ENCODE peak calls at places on chromosomes 11 and 22, in six cellular contexts. C, J, L, R, N and H are unnamed samples.

GRCh38 chr11:46223252-46223513 is 54.3 kb upstream of the CREB3L1 start:
- DNase-seq in C (no peak), J (no peak), L (no peak), R (no peak), N (no peak), H (no peak)

GRCh38 chr11:72573380-72573949 is 100.8 kb downstream of the PDE2A start:
- DNase-seq in C (peak; percentile 36), J (peak; percentile 51), L (peak; percentile 12), R (no peak), N (no peak), H (no peak)

GRCh38 chr11:70078095-70078795 is at the start of gene ANO1:
- DNase-seq in C (no peak), J (no peak), L (no peak), R (no peak), N (no peak), H (no peak)

GRCh38 chr22:45972091-45972867 is 4.7 kb downstream of the WNT7B start:
- DNase-seq in C (no peak), J (no peak), L (peak; percentile 44), R (no peak), N (no peak), H (no peak)

GRCh38 chr11:57094206-57094940 is 87.4 kb upstream of the LRRC55 start:
- DNase-seq in C (no peak), J (no peak), L (no peak), R (no peak), N (no peak), H (no peak)

GRCh38 chr11:96158126-96158525 is 184.9 kb downstream of the MAML2 start:
- DNase-seq in C (no peak), J (no peak), L (no peak), R (no peak), N (no peak), H (no peak)

GRCh38 chr11:76424379-76424778 is 20.4 kb upstream of the EMSY start:
- DNase-seq in C (peak; percentile 33), J (no peak), L (no peak), R (no peak), N (no peak), H (no peak)

GRCh38 chr11:70334351-70334995 is 63.9 kb upstream of the CTTN start:
- DNase-seq in C (no peak), J (no peak), L (no peak), R (no peak), N (no peak), H (no peak)

GRCh38 chr22:32745251-32745995 is 56.1 kb upstream of the TIMP3 start:
- DNase-seq in C (no peak), J (no peak), L (peak; percentile 52), R (no peak), N (no peak), H (no peak)

GRCh38 chr11:57164317-57164716 is 17.4 kb upstream of the LRRC55 start:
- DNase-seq in C (no peak), J (no peak), L (no peak), R (no peak), N (no peak), H (no peak)

GRCh38 chr22:19062909-19063308 is 59.3 kb downstream of the DGCR2 start:
- DNase-seq in C (no peak), J (no peak), L (no peak), R (no peak), N (no peak), H (no peak)

GRCh38 chr11:87604350-87604749 is 566.6 kb downstream of the TMEM135 start:
- DNase-seq in C (no peak), J (no peak), L (no peak), R (no peak), N (no peak), H (no peak)

GRCh38 chr11:129489254-129489653 is 113.6 kb downstream of the BARX2 start:
- DNase-seq in C (no peak), J (no peak), L (no peak), R (no peak), N (no peak), H (no peak)

GRCh38 chr11:109390752-109391151 is 31.2 kb upstream of the C11orf87 start:
- DNase-seq in C (no peak), J (no peak), L (no peak), R (no peak), N (no peak), H (no peak)

GRCh38 chr11:40188848-40189247 is 1270.6 kb downstream of the LRRC4C start:
- DNase-seq in C (no peak), J (no peak), L (no peak), R (no peak), N (no peak), H (no peak)

GRCh38 chr11:76793391-76793811 is 10.2 kb downstream of the TSKU start:
- DNase-seq in C (no peak), J (no peak), L (peak; percentile 54), R (no peak), N (peak; percentile 62), H (no peak)

GRCh38 chr11:19868871-19869270 is 156.2 kb downstream of the NAV2 start:
- DNase-seq in C (no peak), J (no peak), L (peak; percentile 33), R (no peak), N (no peak), H (no peak)

GRCh38 chr22:41782316-41782715 is 18.2 kb upstream of the CCDC134 start:
- DNase-seq in C (peak; percentile 65), J (no peak), L (no peak), R (no peak), N (no peak), H (no peak)

GRCh38 chr11:2671748-2672147 is 28.0 kb downstream of the KCNQ1OT1 start:
- DNase-seq in C (no peak), J (no peak), L (no peak), R (no peak), N (no peak), H (no peak)

GRCh38 chr11:66868726-66869291 is 11.9 kb downstream of the LRFN4 start:
- DNase-seq in C (peak; percentile 90), J (no peak), L (no peak), R (peak; percentile 77), N (no peak), H (no peak)

GRCh38 chr11:128845334-128845780 is 21.7 kb downstream of the KCNJ1 start:
- DNase-seq in C (peak; percentile 80), J (peak; percentile 43), L (no peak), R (no peak), N (no peak), H (no peak)

GRCh38 chr11:41665633-41666032 is 206.2 kb upstream of the LRRC4C start:
- DNase-seq in C (no peak), J (no peak), L (no peak), R (no peak), N (no peak), H (no peak)

GRCh38 chr11:33227578-33228261 is 29.5 kb upstream of the HIPK3 start:
- DNase-seq in C (no peak), J (no peak), L (no peak), R (no peak), N (peak; percentile 67), H (peak; percentile 70)

GRCh38 chr11:69449320-69450063 is 32.0 kb upstream of the LINC01488 start:
- DNase-seq in C (no peak), J (no peak), L (peak; percentile 24), R (no peak), N (no peak), H (no peak)

GRCh38 chr11:33899383-33900037 is 7.6 kb upstream of the LMO2 start:
- DNase-seq in C (no peak), J (no peak), L (peak; percentile 62), R (no peak), N (peak; percentile 34), H (no peak)

GRCh38 chr11:46290598-46291309 is 13.3 kb downstream of the CREB3L1 start:
- DNase-seq in C (no peak), J (no peak), L (peak; percentile 96), R (no peak), N (peak; percentile 98), H (no peak)

GRCh38 chr11:13717331-13717730 is 48.9 kb downstream of the FAR1 start:
- DNase-seq in C (no peak), J (no peak), L (peak; percentile 70), R (no peak), N (peak; percentile 7), H (no peak)

GRCh38 chr11:95723353-95723942 is 66.1 kb downstream of the FAM76B start:
- DNase-seq in C (no peak), J (no peak), L (peak; percentile 23), R (no peak), N (no peak), H (no peak)

GRCh38 chr22:28497188-28497587 is 182.5 kb downstream of the TTC28 start:
- DNase-seq in C (no peak), J (no peak), L (no peak), R (no peak), N (no peak), H (no peak)

GRCh38 chr11:90855531-90855930 is 632.7 kb upstream of the CHORDC1 start:
- DNase-seq in C (no peak), J (no peak), L (no peak), R (no peak), N (no peak), H (no peak)

GRCh38 chr11:126573325-126574076 is 218.0 kb downstream of the ST3GAL4 start:
- DNase-seq in C (no peak), J (no peak), L (no peak), R (no peak), N (no peak), H (no peak)

GRCh38 chr11:58286249-58286648 is 18.2 kb upstream of the OR10W1 start:
- DNase-seq in C (peak; percentile 20), J (peak; percentile 4), L (peak; percentile 27), R (no peak), N (peak; percentile 4), H (no peak)

GRCh38 chr11:110735431-110736157 is 23.4 kb upstream of the ARHGAP20 start:
- DNase-seq in C (no peak), J (no peak), L (no peak), R (no peak), N (no peak), H (no peak)

GRCh38 chr11:132704796-132705375 is 827.4 kb downstream of the OPCML start:
- DNase-seq in C (no peak), J (no peak), L (no peak), R (no peak), N (no peak), H (no peak)

GRCh38 chr22:29098296-29098695 is 25.5 kb downstream of the KREMEN1 start:
- DNase-seq in C (no peak), J (no peak), L (no peak), R (no peak), N (no peak), H (no peak)

GRCh38 chr22:38860291-38861169 is 11.5 kb downstream of the CBX6 start:
- DNase-seq in C (no peak), J (no peak), L (no peak), R (no peak), N (no peak), H (no peak)